ENCODE peak calls at places on chromosomes 11 and 22, in ten cellular contexts. Y, I, U, J, T, O, H, F, S and A are unnamed samples.

GRCh38 chr11:8094656-8095055 is 13.6 kb downstream of the TUB start:
- DNase-seq in Y (no peak), I (no peak), U (no peak), J (no peak), T (no peak), O (peak; percentile 9), H (no peak), F (no peak), S (peak; percentile 49), A (no peak)

GRCh38 chr11:46554205-46555162 is 39.3 kb downstream of the AMBRA1 start:
- DNase-seq in Y (peak; percentile 81), I (no peak), U (no peak), J (peak; percentile 33), T (no peak), O (no peak), H (no peak), F (peak; percentile 89), S (no peak), A (no peak)

GRCh38 chr22:32842486-32842885 is 41.0 kb downstream of the TIMP3 start:
- DNase-seq in Y (no peak), I (no peak), U (no peak), J (no peak), T (no peak), O (no peak), H (no peak), F (peak; percentile 50), S (no peak), A (no peak)

GRCh38 chr11:26976389-26976788 is 17.5 kb upstream of the FIBIN start:
- DNase-seq in Y (peak; percentile 76), I (no peak), U (no peak), J (no peak), T (no peak), O (no peak), H (no peak), F (peak; percentile 68), S (no peak), A (no peak)

GRCh38 chr22:27804683-27805297 is 3.2 kb upstream of the MN1 start:
- DNase-seq in Y (peak; percentile 79), I (peak; percentile 44), U (peak; percentile 64), J (peak; percentile 62), T (peak; percentile 64), O (peak; percentile 72), H (peak; percentile 89), F (peak; percentile 74), S (peak; percentile 81), A (no peak)

GRCh38 chr11:28878025-28878424 is 769.8 kb downstream of the METTL15 start:
- DNase-seq in Y (peak; percentile 7), I (no peak), U (no peak), J (no peak), T (no peak), O (no peak), H (no peak), F (no peak), S (no peak), A (no peak)

GRCh38 chr22:26417406-26417805 is 11.7 kb upstream of the ASPHD2 start:
- DNase-seq in Y (no peak), I (no peak), U (no peak), J (no peak), T (no peak), O (no peak), H (no peak), F (no peak), S (no peak), A (no peak)

GRCh38 chr11:73393479-73394415 is 17.5 kb downstream of the RELT start:
- DNase-seq in Y (peak; percentile 89), I (peak; percentile 60), U (peak; percentile 73), J (peak; percentile 68), T (peak; percentile 63), O (peak; percentile 80), H (peak; percentile 90), F (peak; percentile 81), S (peak; percentile 78), A (peak; percentile 64)

GRCh38 chr11:107741044-107741823 is 29.4 kb upstream of the SLN start:
- DNase-seq in Y (peak; percentile 55), I (no peak), U (no peak), J (no peak), T (no peak), O (peak; percentile 15), H (no peak), F (peak; percentile 28), S (no peak), A (peak; percentile 27)

GRCh38 chr11:20337526-20338154 is 25.9 kb upstream of the HTATIP2 start:
- DNase-seq in Y (peak; percentile 54), I (no peak), U (no peak), J (no peak), T (peak; percentile 59), O (no peak), H (no peak), F (peak; percentile 33), S (no peak), A (no peak)

GRCh38 chr22:29916007-29916544 is 33.1 kb downstream of the MTMR3 start:
- DNase-seq in Y (no peak), I (no peak), U (no peak), J (no peak), T (no peak), O (no peak), H (no peak), F (peak; percentile 60), S (no peak), A (no peak)

GRCh38 chr22:37176464-37177061 is 11.5 kb downstream of the C1QTNF6 start:
- DNase-seq in Y (peak; percentile 89), I (no peak), U (no peak), J (peak; percentile 68), T (no peak), O (no peak), H (peak; percentile 92), F (peak; percentile 48), S (peak; percentile 80), A (no peak)

GRCh38 chr22:31943976-31944699 is at the start of gene YWHAH:
- DNase-seq in Y (peak; percentile 97), I (peak; percentile 81), U (peak; percentile 96), J (peak; percentile 96), T (peak; percentile 96), O (peak; percentile 98), H (peak; percentile 99), F (peak; percentile 93), S (peak; percentile 95), A (peak; percentile 72)

GRCh38 chr22:39546064-39546365 is 13.5 kb upstream of the RPS19BP1 start:
- DNase-seq in Y (no peak), I (no peak), U (no peak), J (no peak), T (no peak), O (no peak), H (no peak), F (no peak), S (no peak), A (no peak)
- H3K27me3 ChIP-seq in Y (peaks cover 49% of the 10 kb centered on the region), I (peaks cover 20% of the 10 kb centered on the region), U (no peaks in the 10 kb centered on the region), J (peaks cover 3% of the 10 kb centered on the region), T (peaks cover 33% of the 10 kb centered on the region), O (peaks cover 4% of the 10 kb centered on the region), H (no peaks in the 10 kb centered on the region), F (peaks cover 73% of the 10 kb centered on the region), S (no peaks in the 10 kb centered on the region), A (peaks cover 2% of the 10 kb centered on the region)

GRCh38 chr22:47367993-47368945 is 605.8 kb downstream of the TBC1D22A start:
- DNase-seq in Y (no peak), I (no peak), U (peak; percentile 6), J (no peak), T (no peak), O (peak; percentile 3), H (no peak), F (no peak), S (no peak), A (no peak)

GRCh38 chr22:47369431-47370015 is 607.1 kb downstream of the TBC1D22A start:
- DNase-seq in Y (no peak), I (no peak), U (peak; percentile 9), J (no peak), T (no peak), O (peak; percentile 2), H (no peak), F (no peak), S (no peak), A (no peak)

GRCh38 chr22:47367107-47367690 is 604.7 kb downstream of the TBC1D22A start:
- DNase-seq in Y (no peak), I (no peak), U (peak; percentile 10), J (no peak), T (no peak), O (no peak), H (no peak), F (no peak), S (no peak), A (no peak)

GRCh38 chr22:47370448-47371262 is 608.2 kb downstream of the TBC1D22A start:
- DNase-seq in Y (no peak), I (no peak), U (peak; percentile 11), J (no peak), T (no peak), O (peak; percentile 3), H (no peak), F (no peak), S (no peak), A (no peak)

DNA sequence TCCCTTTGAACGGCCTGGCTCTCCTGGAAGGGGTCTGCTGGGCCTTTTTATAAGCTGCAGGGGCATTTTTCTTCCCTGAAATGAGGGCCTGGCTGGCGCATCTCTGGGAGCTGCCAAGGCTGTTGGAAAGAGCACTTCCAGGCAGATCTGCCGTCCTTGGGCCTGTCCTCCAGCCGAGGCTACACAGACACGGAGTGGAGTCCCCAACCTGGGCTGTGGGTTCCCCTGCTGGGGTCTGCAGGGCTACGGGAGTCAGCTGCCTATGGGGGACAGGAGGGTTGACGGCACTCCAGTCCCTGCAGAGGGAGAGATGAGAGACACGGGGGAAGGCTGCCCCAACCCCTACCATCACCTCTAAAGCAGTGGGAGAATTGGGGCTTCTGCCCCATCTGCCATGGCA is 606.6 kb downstream of the TBC1D22A start:
- DNase-seq in Y (no peak), I (no peak), U (peak; percentile 7), J (no peak), T (no peak), O (peak; percentile 1), H (no peak), F (no peak), S (no peak), A (no peak)
- H3K9me3 ChIP-seq in Y (peaks cover 2% of the 10 kb centered on the region), I (no peaks in the 10 kb centered on the region), U (no peaks in the 10 kb centered on the region), J (no peaks in the 10 kb centered on the region), T (no peaks in the 10 kb centered on the region), O (no peaks in the 10 kb centered on the region), H (no peaks in the 10 kb centered on the region), F (no peaks in the 10 kb centered on the region), S (no peaks in the 10 kb centered on the region), A (peaks cover 33% of the 10 kb centered on the region)

GRCh38 chr11:75240381-75241035 is at the start of gene TPBGL:
- DNase-seq in Y (peak; percentile 69), I (no peak), U (no peak), J (peak; percentile 45), T (peak; percentile 57), O (no peak), H (peak; percentile 71), F (no peak), S (no peak), A (no peak)
- H3K27me3 ChIP-seq in Y (peaks cover 86% of the 10 kb centered on the region), I (peaks cover 33% of the 10 kb centered on the region), U (peaks cover 28% of the 10 kb centered on the region), J (no peaks in the 10 kb centered on the region), T (peaks cover 54% of the 10 kb centered on the region), O (peaks cover 10% of the 10 kb centered on the region), H (no peaks in the 10 kb centered on the region), F (peaks cover 83% of the 10 kb centered on the region), S (peaks cover 3% of the 10 kb centered on the region), A (peaks cover 23% of the 10 kb centered on the region)

GRCh38 chr11:91421586-91421985 is 803.0 kb upstream of the FAT3 start:
- DNase-seq in Y (no peak), I (no peak), U (no peak), J (no peak), T (no peak), O (no peak), H (no peak), F (no peak), S (no peak), A (no peak)
- H3K9me3 ChIP-seq in Y (no peaks in the 10 kb centered on the region), I (no peaks in the 10 kb centered on the region), U (no peaks in the 10 kb centered on the region), J (no peaks in the 10 kb centered on the region), T (no peaks in the 10 kb centered on the region), O (no peaks in the 10 kb centered on the region), H (no peaks in the 10 kb centered on the region), F (peaks cover 2% of the 10 kb centered on the region), S (no peaks in the 10 kb centered on the region), A (no peaks in the 10 kb centered on the region)